ENCODE peak calls at places on chromosomes 16 and 17, in six cellular contexts. L is H9, E is cardiac muscle cell, A is gastrocnemius medialis, M is endothelial cell, X is tibial artery. O is an unnamed sample.

GRCh38 chr16:81485225-81485624 is 40.6 kb downstream of the CMIP start:
- DNase-seq in M (no peak), L (no peak), A (no peak), E (no peak), X (no peak), O (no peak)

GRCh38 chr17:79732804-79733691 is 2.3 kb downstream of the ENPP7 start:
- DNase-seq in X (no peak), A (no peak), E (no peak), M (no peak), L (no peak), O (no peak)

GRCh38 chr16:86306046-86306644 is 204.2 kb upstream of the FOXF1 start:
- DNase-seq in M (no peak), X (no peak), A (no peak), E (no peak), L (no peak), O (no peak)

GRCh38 chr16:11016993-11017392 is 72.6 kb downstream of the CLEC16A start:
- DNase-seq in M (no peak), E (no peak), L (no peak), X (no peak), A (peak; percentile 53), O (no peak)

GRCh38 chr17:82468692-82469091 is 10.2 kb downstream of the NARF start:
- DNase-seq in M (no peak), E (no peak), A (no peak), X (no peak), L (no peak), O (no peak)

GRCh38 chr16:57667526-57668258 is 414 bp upstream of the ADGRG3 start:
- DNase-seq in E (no peak), A (no peak), M (no peak), X (no peak), L (peak; percentile 57), O (no peak)

GRCh38 chr16:77888786-77889185 is 100.4 kb downstream of the VAT1L start:
- DNase-seq in L (no peak), A (no peak), X (no peak), M (no peak), E (no peak), O (no peak)

GRCh38 chr16:24041834-24042631 is 206.2 kb downstream of the PRKCB start:
- DNase-seq in E (peak; percentile 78), M (peak; percentile 80), L (peak; percentile 74), X (peak; percentile 35), A (no peak), O (peak; percentile 83)

GRCh38 chr17:68491381-68491849 is 20.8 kb upstream of the PRKAR1A start:
- DNase-seq in X (peak; percentile 45), E (peak; percentile 31), L (no peak), M (no peak), A (peak; percentile 46), O (no peak)

GRCh38 chr17:60421273-60422161 is 772 bp upstream of the CHCT1 start:
- DNase-seq in E (peak; percentile 78), X (peak; percentile 67), L (peak; percentile 87), M (peak; percentile 77), A (peak; percentile 64), O (peak; percentile 78)

GRCh38 chr17:76588182-76588581 is 2.5 kb upstream of the ST6GALNAC2 start:
- DNase-seq in L (no peak), E (no peak), A (no peak), X (no peak), M (no peak), O (no peak)

GRCh38 chr17:6948562-6948961 is 47.3 kb upstream of the ALOX12 start:
- DNase-seq in X (no peak), A (no peak), L (no peak), E (no peak), M (no peak), O (no peak)

GRCh38 chr17:29870836-29871430 is 59.1 kb downstream of the SSH2 start:
- DNase-seq in L (no peak), A (no peak), M (no peak), E (no peak), X (no peak), O (no peak)

GRCh38 chr16:86171329-86171728 is 272.4 kb downstream of the IRF8 start:
- DNase-seq in X (no peak), L (no peak), M (no peak), E (peak; percentile 32), A (no peak), O (no peak)

GRCh38 chr17:1762906-1763829 is 1.3 kb downstream of the SERPINF1 start:
- DNase-seq in M (no peak), L (no peak), E (no peak), X (peak; percentile 78), A (peak; percentile 71), O (no peak)

GRCh38 chr16:4372578-4373355 is 1.1 kb downstream of the VASN start:
- DNase-seq in X (peak; percentile 68), A (no peak), L (no peak), M (no peak), E (no peak), O (no peak)

GRCh38 chr16:4370570-4371480 is 823 bp upstream of the VASN start:
- DNase-seq in A (peak; percentile 56), X (peak; percentile 94), E (no peak), M (no peak), L (no peak), O (no peak)

GRCh38 chr16:4372315-4372577 is 598 bp downstream of the VASN start:
- DNase-seq in A (no peak), M (no peak), E (no peak), L (no peak), X (no peak), O (no peak)

GRCh38 chr16:4370151-4370550 is 1.5 kb upstream of the VASN start:
- DNase-seq in X (no peak), L (no peak), A (no peak), E (no peak), M (no peak), O (no peak)

DNA sequence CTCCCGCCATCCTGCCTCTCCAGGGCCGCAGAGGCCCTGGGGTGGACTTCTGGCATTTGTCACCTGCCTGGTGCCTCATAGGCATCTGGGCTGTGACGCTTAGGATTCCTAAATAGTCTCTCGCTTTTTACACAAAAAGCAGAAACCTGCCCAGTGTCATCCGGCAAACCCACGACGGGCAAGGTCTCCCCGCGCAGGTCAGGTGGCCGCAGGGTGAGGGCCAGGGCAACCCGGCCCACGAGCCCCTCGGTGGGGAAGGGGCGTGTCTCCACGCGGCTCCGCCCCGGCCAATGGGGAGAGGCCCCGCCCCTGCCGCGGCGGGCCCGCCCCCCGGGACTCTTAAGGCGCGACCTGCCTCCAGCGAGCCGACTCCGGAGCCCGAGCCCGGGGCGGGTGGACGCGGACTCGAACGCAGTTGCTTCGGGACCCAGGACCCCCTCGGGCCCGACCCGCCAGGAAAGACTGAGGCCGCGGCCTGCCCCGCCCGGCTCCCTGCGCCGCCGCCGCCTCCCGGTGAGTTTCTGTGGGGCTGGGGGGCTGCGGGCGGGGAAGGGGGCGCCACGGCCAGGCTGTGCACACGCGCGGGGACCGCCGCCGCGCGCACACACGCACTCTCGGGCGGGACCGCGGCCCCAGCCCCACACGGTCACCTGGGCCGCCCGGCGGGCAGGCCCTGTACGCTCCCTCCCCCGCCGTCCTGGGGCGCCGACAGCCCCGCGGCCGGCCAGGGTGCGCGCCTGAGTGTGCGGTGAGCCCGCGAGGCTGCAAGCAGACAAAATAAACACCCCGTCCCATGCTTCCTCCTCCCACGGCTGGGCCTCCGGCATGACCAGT is at the start of gene VASN:
- DNase-seq in E (peak; percentile 91), X (peak; percentile 82), L (peak; percentile 79), M (peak; percentile 84), A (peak; percentile 73), O (peak; percentile 91)
- TF ChIP-seq CTCF in E (no peak), X (no peak), L (no peak), M (no peak), A (no peak), O (no peak)

GRCh38 chr17:57785032-57785431 is 39.9 kb upstream of the CCDC182 start:
- DNase-seq in E (no peak), A (no peak), X (no peak), M (no peak), L (peak; percentile 20), O (no peak)

GRCh38 chr17:57782642-57783337 is 37.7 kb upstream of the CCDC182 start:
- DNase-seq in L (peak; percentile 60), E (no peak), A (peak; percentile 47), M (no peak), X (no peak), O (peak; percentile 25)

GRCh38 chr17:57784226-57784895 is 39.3 kb upstream of the CCDC182 start:
- DNase-seq in A (no peak), E (peak; percentile 74), M (no peak), L (peak; percentile 29), X (no peak), O (no peak)

GRCh38 chr17:57782051-57782490 is 37.0 kb upstream of the CCDC182 start:
- DNase-seq in X (no peak), A (no peak), E (no peak), M (no peak), L (no peak), O (no peak)

DNA sequence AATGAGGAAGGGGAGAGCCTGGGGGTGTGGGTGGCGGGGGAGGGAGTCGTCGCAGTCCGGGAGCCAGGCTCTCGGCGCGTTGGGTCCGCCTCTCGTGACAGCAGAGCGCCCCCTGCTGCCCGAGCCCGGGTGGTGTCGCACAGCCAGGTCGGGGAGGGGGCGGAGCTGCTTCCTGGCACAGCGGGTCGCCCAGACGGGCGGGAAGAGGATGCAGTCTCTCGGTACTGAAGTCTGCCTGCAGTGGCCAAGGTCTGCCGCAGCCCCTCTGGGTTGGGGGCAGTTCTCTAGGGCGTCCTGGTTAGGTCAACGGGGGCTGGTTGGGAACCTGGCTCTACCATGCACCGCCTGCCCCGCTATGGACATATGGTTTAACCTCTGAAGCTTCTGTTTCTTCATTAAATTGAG is 38.2 kb upstream of the CCDC182 start:
- DNase-seq in A (peak; percentile 40), X (peak; percentile 26), E (peak; percentile 87), M (peak; percentile 98), L (peak; percentile 96), O (peak; percentile 96)
- TF ChIP-seq CTCF in A (peak; percentile 80), X (peak; percentile 35), E (peak; percentile 78), M (peak; percentile 95), L (peak; percentile 99), O (peak; percentile 93)

DNA sequence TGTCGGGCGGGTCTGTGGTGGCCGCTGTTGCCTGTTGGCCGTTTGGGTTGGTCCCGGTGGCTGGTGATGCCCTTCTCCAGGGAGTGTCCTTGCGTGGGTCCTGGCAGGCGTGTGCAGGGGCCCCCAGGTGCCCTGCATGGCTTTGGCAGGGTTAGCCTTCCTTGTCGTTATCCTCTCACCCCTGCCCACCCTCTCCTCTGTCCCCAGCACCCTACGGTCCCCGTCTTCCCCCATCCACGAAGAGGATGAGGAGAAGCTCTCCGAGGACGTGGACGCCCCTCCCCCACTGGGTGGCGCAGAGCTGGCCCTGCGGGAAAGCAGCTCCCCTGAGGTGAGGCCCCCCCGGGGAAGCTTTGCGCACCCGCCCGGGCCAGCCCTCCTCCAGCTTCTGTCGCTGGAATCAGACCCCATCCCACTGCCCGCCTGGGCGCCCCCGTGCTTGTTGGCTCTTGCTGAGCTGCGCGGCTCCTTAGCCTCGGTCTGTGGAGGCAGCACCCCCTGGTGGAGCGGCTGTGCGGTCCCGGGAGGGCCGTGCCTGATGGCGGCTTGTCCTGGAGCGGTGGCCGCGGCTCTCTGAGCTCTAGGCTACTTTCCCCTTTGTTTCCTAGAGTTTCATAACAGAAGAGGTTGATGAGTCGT is 10.6 kb upstream of the NUDT16L1 start:
- DNase-seq in A (peak; percentile 42), E (peak; percentile 42), M (peak; percentile 65), L (peak; percentile 87), X (no peak), O (peak; percentile 77)
- TF ChIP-seq CTCF in A (no peak), E (peak; percentile 31), M (peak; percentile 63), L (peak; percentile 86), X (no peak), O (peak; percentile 60)

GRCh38 chr16:3095869-3096268 is 3.2 kb downstream of the ZSCAN10 start:
- DNase-seq in L (no peak), M (no peak), X (no peak), E (no peak), A (no peak), O (no peak)
- TF ChIP-seq CTCF in L (peak; percentile 41), M (peak; percentile 33), X (no peak), E (peak; percentile 22), A (peak; percentile 29), O (no peak)